ENCODE peak calls at places on chromosomes 4 and X, in four cellular contexts. A is K562, F is H1, P is GM12878. E is an unnamed sample.

GRCh38 chr4:6180841-6181631 is 19.3 kb downstream of the JAKMIP1 start:
- DNase-seq in F (no peak), P (peak; percentile 98), A (no peak), E (no peak)

GRCh38 chrX:119236599-119237525 is 777 bp downstream of the PGRMC1 start:
- DNase-seq in P (no peak), F (no peak), A (peak; percentile 24), E (peak; percentile 59)

GRCh38 chr4:38745881-38746280 is 36.9 kb downstream of the TLR10 start:
- DNase-seq in A (no peak), F (no peak), P (no peak), E (no peak)

GRCh38 chr4:15149842-15150592 is 147.7 kb downstream of the CPEB2 start:
- DNase-seq in P (peak; percentile 19), F (no peak), A (peak; percentile 88), E (peak; percentile 54)

GRCh38 chr4:155526452-155527169 is 140.0 kb upstream of the GUCY1A1 start:
- DNase-seq in P (no peak), F (no peak), A (no peak), E (no peak)

GRCh38 chrX:119118780-119119395 is 8.7 kb downstream of the KIAA1210 start:
- DNase-seq in A (peak; percentile 42), F (peak; percentile 9), P (no peak), E (peak; percentile 53)

GRCh38 chr4:25817059-25817681 is 45.6 kb downstream of the SEL1L3 start:
- DNase-seq in F (no peak), A (no peak), P (no peak), E (no peak)

GRCh38 chrX:124293810-124294209 is 38.6 kb upstream of the TEX13D start:
- DNase-seq in F (no peak), P (no peak), A (no peak), E (no peak)

GRCh38 chr4:65358914-65359313 is 311.4 kb downstream of the EPHA5 start:
- DNase-seq in A (no peak), P (no peak), F (no peak), E (no peak)

GRCh38 chrX:106168107-106168506 is at the start of gene PWWP3B:
- DNase-seq in A (no peak), F (peak; percentile 7), P (no peak), E (no peak)

GRCh38 chr4:83356899-83357661 is 22.4 kb upstream of the HPSE start:
- DNase-seq in P (no peak), F (no peak), A (no peak), E (no peak)

GRCh38 chr4:85956296-85956955 is 403.4 kb downstream of the MAPK10 start:
- DNase-seq in A (no peak), F (no peak), P (no peak), E (no peak)

GRCh38 chr4:85952518-85952917 is 407.3 kb downstream of the MAPK10 start:
- DNase-seq in F (no peak), P (no peak), A (no peak), E (no peak)

GRCh38 chr4:85952982-85953650 is 406.7 kb downstream of the MAPK10 start:
- DNase-seq in F (no peak), P (no peak), A (no peak), E (no peak)

GRCh38 chr4:85955614-85956295 is 404.1 kb downstream of the MAPK10 start:
- DNase-seq in P (no peak), F (no peak), A (peak; percentile 13), E (no peak)

DNA sequence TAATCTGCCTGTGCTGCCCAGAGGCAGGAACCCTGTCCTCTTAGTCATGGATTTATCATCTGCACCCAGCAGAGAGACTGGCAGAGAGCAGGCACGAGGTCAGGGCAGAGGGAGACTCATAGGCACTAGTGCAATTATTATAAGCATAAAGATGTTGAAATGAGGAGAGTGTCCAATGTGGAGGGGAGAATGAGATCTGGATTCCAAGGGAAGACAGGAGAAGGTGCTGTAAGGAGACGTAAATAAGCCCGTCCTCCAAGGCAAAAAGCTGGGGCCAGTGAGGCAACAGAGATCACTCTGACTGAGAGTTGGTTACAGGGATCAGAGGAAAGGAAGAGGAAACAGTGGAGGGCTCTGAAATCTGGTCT is 406.2 kb downstream of the MAPK10 start:
- DNase-seq in F (no peak), A (no peak), P (no peak), E (no peak)
- TF ChIP-seq NRF1 in F (no peak), A (no peak), P (no peak), E (no peak)

DNA sequence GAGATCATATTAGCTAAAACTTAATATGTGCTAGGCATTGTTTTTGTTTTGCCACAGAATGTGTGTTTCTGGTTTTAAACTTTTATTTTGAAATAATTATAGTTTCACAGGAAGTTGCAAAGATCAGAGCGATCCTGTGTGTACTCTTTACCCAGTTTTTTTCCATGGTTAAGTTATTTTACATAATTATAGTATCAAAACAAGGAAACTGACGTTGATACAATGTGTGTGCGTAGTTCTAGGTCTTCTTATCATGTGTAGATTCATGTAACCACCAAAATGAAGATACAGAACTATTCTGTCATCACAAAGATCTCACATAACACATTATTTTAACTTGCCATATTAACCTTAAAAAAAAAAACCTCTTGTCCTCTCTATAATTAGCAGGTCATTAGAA is 69.2 kb downstream of the BLTP1 start:
- DNase-seq in F (no peak), A (no peak), P (no peak), E (no peak)
- TF ChIP-seq TAF1 in F (no peak), A (no peak), P (no peak), E (no peak)

GRCh38 chrX:48919947-48920712 is 1.3 kb upstream of the PIM2 start:
- DNase-seq in A (no peak), F (no peak), P (no peak), E (no peak)
- H3K4me1 ChIP-seq in A (peaks cover 30% of the 10 kb centered on the region), F (peaks cover 12% of the 10 kb centered on the region), P (peaks cover 9% of the 10 kb centered on the region), E (peaks cover 5% of the 10 kb centered on the region)

DNA sequence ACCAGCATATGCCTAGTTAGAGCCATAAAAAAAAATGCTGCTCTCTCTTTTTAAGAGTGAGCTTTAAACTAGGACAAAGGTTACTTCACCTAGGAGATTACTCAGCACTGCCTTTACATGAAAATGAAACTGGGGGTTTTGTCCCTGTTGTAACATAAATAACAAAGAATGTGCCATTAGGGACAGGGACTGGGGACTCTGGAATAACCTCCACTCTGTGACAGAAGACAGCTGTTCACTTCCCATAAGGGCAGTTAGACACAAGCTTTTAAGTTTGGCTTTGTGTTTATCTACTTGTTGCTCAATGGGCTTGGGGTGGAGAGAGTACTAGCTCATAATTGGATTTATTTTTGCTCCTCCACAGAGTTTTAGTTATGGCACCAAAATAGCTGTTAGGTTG is 11.9 kb downstream of the ENPEP start:
- DNase-seq in A (no peak), P (no peak), F (no peak), E (no peak)
- TF ChIP-seq NRF1 in A (no peak), P (no peak), F (no peak), E (no peak)

GRCh38 chr4:114694770-114695169 is 96.2 kb downstream of the UGT8 start:
- DNase-seq in F (no peak), P (peak; percentile 11), A (peak; percentile 5), E (peak; percentile 4)
- TF ChIP-seq TAF1 in F (no peak), P (no peak), A (no peak), E (no peak)

GRCh38 chr4:95446204-95446603 is 102.6 kb downstream of the UNC5C start:
- DNase-seq in P (no peak), A (no peak), F (no peak), E (no peak)

GRCh38 chr4:95445251-95445650 is 103.5 kb downstream of the UNC5C start:
- DNase-seq in A (no peak), P (no peak), F (no peak), E (no peak)

GRCh38 chr4:95450294-95450693 is 98.5 kb downstream of the UNC5C start:
- DNase-seq in P (no peak), A (no peak), F (no peak), E (no peak)
- H3K4me1 ChIP-seq in P (no peaks in the 10 kb centered on the region), A (no peaks in the 10 kb centered on the region), F (no peaks in the 10 kb centered on the region), E (no peaks in the 10 kb centered on the region)

GRCh38 chrX:81378550-81378949 is 176.6 kb downstream of the SH3BGRL start:
- DNase-seq in A (no peak), F (no peak), P (no peak), E (no peak)

DNA sequence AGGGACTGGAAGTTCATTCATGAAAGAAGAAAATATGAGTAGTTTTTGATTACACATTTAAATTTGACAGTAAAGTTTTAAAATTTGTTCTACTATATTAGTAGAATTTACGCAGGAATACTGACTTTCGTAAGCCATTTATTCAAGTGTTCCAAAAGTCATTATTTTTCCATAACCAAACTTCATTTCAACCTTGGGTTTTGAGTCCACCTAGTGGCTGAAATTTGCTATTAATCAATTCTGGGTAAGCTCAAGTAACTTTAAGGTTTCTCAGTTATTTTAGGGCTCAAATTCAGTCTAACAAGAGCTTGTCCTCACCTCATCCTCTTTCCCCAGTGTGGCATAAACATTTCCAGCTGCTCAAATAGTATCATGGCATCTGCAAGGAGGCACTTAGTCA is 175.4 kb downstream of the SH3BGRL start:
- DNase-seq in A (no peak), F (no peak), P (no peak), E (peak; percentile 1)
- TF ChIP-seq NRF1 in A (no peak), F (no peak), P (no peak), E (no peak)

DNA sequence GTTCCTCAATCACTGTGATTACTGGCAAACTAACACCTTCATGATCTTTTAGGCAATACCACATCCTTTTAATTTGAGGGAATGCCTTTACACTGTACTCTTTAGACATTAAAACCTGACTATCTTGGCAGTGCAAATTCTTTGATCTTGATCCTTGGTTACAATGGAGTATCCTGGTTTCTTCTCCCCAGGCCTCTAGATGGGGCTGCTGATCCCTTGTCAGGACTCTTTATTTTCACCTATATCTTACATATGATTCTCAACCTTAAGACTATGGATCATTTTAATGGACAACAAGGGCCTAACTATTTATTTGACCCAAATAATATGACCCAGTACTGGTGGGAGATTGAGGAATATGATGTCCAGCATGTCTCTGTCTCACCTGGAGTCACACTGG is 1005.5 kb upstream of the INTU start:
- DNase-seq in P (no peak), A (no peak), F (no peak), E (peak; percentile 6)
- TF ChIP-seq TAF1 in P (no peak), A (no peak), F (no peak), E (no peak)

DNA sequence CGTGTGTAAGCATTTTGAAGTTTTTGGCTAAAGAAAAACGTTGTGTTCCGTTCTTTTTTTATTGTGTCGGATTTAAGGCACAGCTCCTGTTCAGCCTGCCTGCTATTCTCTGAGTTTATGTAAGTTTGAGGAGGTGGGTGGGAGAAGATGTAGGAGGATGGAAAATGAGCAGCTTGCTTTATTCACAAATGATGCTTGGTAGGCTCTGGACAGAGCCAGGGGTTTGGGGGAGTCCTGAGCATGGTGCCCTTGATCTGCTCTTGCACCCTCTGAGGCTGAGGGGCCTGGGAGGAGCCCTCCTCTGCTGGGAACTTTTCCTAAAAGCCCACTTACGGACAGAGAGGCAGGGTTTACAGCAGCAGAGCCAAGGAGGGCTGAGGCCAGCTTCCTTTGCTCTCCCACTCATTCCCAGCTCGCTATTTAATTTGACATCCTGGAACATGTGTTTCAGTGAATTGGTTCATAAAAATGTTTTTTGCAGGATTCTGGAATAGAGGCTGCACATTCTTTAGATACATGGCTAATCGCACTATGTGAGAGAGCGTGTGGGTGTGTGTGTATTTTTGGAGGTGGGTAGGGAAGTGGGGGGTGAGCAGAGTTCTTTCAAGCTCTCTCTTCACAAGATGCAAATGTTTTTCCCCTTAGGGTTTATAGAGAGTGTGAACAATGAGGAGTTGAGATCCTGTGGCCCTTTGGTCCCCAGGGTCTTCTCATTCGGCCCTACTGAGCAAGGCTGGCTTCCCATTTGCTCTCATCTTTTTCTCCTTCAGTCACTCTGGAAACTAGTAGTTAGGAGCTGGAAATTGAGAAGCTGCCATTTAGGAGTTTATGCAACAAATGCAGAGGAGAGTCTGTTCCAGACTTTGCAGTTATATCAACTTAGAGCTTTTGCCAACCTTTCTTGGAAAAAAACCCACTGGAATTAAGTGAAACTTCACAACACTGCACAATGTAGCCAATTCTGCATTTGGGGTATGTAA is 32.1 kb downstream of the TMEM131L start:
- DNase-seq in F (no peak), A (no peak), P (peak; percentile 72), E (no peak)
- H3K4me1 ChIP-seq in F (peaks cover 13% of the 10 kb centered on the region), A (peaks cover 12% of the 10 kb centered on the region), P (peaks cover 53% of the 10 kb centered on the region), E (peaks cover 23% of the 10 kb centered on the region)

GRCh38 chr4:113821851-113822250 is 60.3 kb upstream of the CAMK2D start:
- DNase-seq in P (no peak), A (no peak), F (no peak), E (no peak)
- TF ChIP-seq NRF1 in P (no peak), A (no peak), F (no peak), E (no peak)

E was measured in SK-N-SH.